ENCODE peak calls at places on chromosomes 13 and 19, in four cellular contexts. D is stimulated activated naive CD4-positive, alpha-beta T cell; T is GM04503; R is stimulated activated CD8-positive, alpha-beta memory T cell treated with anti-CD3 and anti-CD28 coated beads, Interleukin-12 subunit alpha, Interleukin-12 subunit beta, amount 100 ng/mL, for 1 hour. E is an unnamed sample.

GRCh38 chr13:105196052-105196451 is 1339.4 kb downstream of the EFNB2 start:
- DNase-seq in D (no peak), R (no peak), T (peak; percentile 26), E (no peak)

GRCh38 chr13:92716749-92717148 is 509.9 kb upstream of the GPC6 start:
- DNase-seq in D (no peak), T (no peak), R (no peak), E (no peak)

GRCh38 chr13:32587774-32588165 is 1.5 kb downstream of the PDS5B start:
- DNase-seq in D (no peak), T (no peak), R (no peak), E (no peak)

GRCh38 chr19:6811906-6812305 is 39.4 kb downstream of the VAV1 start:
- DNase-seq in T (peak; percentile 18), R (no peak), D (no peak), E (no peak)

GRCh38 chr19:35206379-35206778 is 22.2 kb downstream of the FAM187B start:
- DNase-seq in D (peak; percentile 73), T (no peak), R (no peak), E (no peak)

GRCh38 chr13:83881917-83882625 is at the start of gene SLITRK1:
- DNase-seq in D (no peak), T (no peak), R (no peak), E (no peak)

GRCh38 chr13:49806126-49806536 is 13.6 kb upstream of the KPNA3 start:
- DNase-seq in T (no peak), R (no peak), D (no peak), E (no peak)

GRCh38 chr13:20997301-20998061 is 63.9 kb downstream of the LATS2 start:
- DNase-seq in T (peak; percentile 98), D (no peak), R (no peak), E (peak; percentile 20)

GRCh38 chr19:48452656-48453480 is 2.5 kb upstream of the KCNJ14 start:
- DNase-seq in T (no peak), R (no peak), D (no peak), E (no peak)